ENCODE peak calls at places on chromosomes 16 and 17, in five cellular contexts. M is progenitor cell of endocrine pancreas, J is LoVo, B is LHCN-M2, A is neural progenitor cell. D is an unnamed sample.

GRCh38 chr16:81384006-81384405 is 60.6 kb upstream of the CMIP start:
- DNase-seq in A (peak), B (no peak), M (no peak), J (no peak), D (no peak)

GRCh38 chr17:7633093-7633492 is 3.2 kb downstream of the SHBG start:
- DNase-seq in B (no peak), M (no peak), A (no peak), J (no peak), D (no peak)

GRCh38 chr17:6684460-6684783 is 28.7 kb downstream of the SLC13A5 start:
- DNase-seq in B (no peak), A (no peak), J (no peak), M (no peak), D (no peak)

GRCh38 chr17:8468109-8468508 is 32.4 kb downstream of the NDEL1 start:
- DNase-seq in M (no peak), J (no peak), B (no peak), A (no peak), D (no peak)

GRCh38 chr17:76734080-76734840 is 2.9 kb downstream of the SRSF2 start:
- DNase-seq in B (peak), J (no peak), A (no peak), M (no peak), D (no peak)

GRCh38 chr17:2190014-2190413 is 113.6 kb downstream of the SMG6 start:
- DNase-seq in M (no peak), A (no peak), J (no peak), B (no peak), D (no peak)

GRCh38 chr16:81786321-81786720 is 7.2 kb downstream of the PLCG2 start:
- DNase-seq in B (no peak), M (no peak), A (no peak), J (no peak), D (no peak)

GRCh38 chr16:86931410-86931941 is 353.1 kb downstream of the FOXL1 start:
- DNase-seq in M (no peak), A (no peak), B (peak), J (peak), D (peak)

GRCh38 chr16:30092373-30093010 is 768 bp upstream of the TBX6 start:
- DNase-seq in J (peak), B (peak), M (no peak), A (peak), D (no peak)

GRCh38 chr16:9260665-9261064 is 169.2 kb downstream of the HAPSTR1 start:
- DNase-seq in J (no peak), M (no peak), A (no peak), B (no peak), D (no peak)

GRCh38 chr16:85851034-85851780 is 47.8 kb upstream of the IRF8 start:
- DNase-seq in J (no peak), B (peak), A (no peak), M (no peak), D (no peak)

GRCh38 chr16:69176033-69176780 is 10.8 kb upstream of the SNTB2 start:
- DNase-seq in J (no peak), A (no peak), B (peak), M (no peak), D (peak)

GRCh38 chr17:55661359-55661758 is 61.3 kb downstream of the TMEM100 start:
- DNase-seq in M (no peak), J (no peak), B (no peak), A (no peak), D (no peak)

GRCh38 chr17:36463916-36464764 is 22.3 kb upstream of the ZNHIT3 start:
- DNase-seq in J (peak), M (peak), A (peak), B (peak), D (peak)

GRCh38 chr16:48687421-48688038 is 77.5 kb upstream of the N4BP1 start:
- DNase-seq in A (peak), M (peak), J (peak), B (peak), D (peak)

GRCh38 chr17:74089869-74090464 is 113.5 kb upstream of the RPL38 start:
- DNase-seq in J (no peak), B (peak), M (peak), A (peak), D (peak)

GRCh38 chr17:11492511-11492910 is 105.8 kb upstream of the DNAH9 start:
- DNase-seq in M (no peak), B (no peak), J (no peak), A (no peak), D (no peak)

GRCh38 chr16:57507414-57508083 is 21.3 kb upstream of the DOK4 start:
- DNase-seq in M (no peak), A (peak), B (no peak), J (no peak), D (no peak)

D was measured in stromal cell of bone marrow.